ENCODE peak calls at places on chromosomes 3 and 15, in seven cellular contexts. U is HL-60, Z is PC-3, F is astrocyte of the spinal cord, T is epithelial cell of esophagus, J is AG09319, H is astrocyte of the cerebellum. C is an unnamed sample.

GRCh38 chr3:141570068-141570467 is 83.2 kb downstream of the RASA2 start:
- DNase-seq in Z (no peak), H (no peak), U (no peak), F (no peak), J (no peak), T (peak; percentile 50), C (no peak)

GRCh38 chr3:177333535-177334495 is 136.5 kb upstream of the TBL1XR1 start:
- DNase-seq in H (no peak), Z (no peak), F (no peak), U (peak; percentile 49), J (no peak), T (no peak), C (no peak)

GRCh38 chr3:58723197-58723596 is 56.6 kb upstream of the FAM3D start:
- DNase-seq in Z (peak; percentile 48), U (no peak), F (no peak), H (no peak), T (peak; percentile 15), J (no peak), C (no peak)

GRCh38 chr3:128524374-128525299 is 31.6 kb upstream of the GATA2 start:
- DNase-seq in U (peak; percentile 43), H (no peak), Z (no peak), F (no peak), J (no peak), T (no peak), C (no peak)

GRCh38 chr3:195769551-195769950 is 42.2 kb downstream of the MUC4 start:
- DNase-seq in T (no peak), Z (no peak), U (no peak), J (no peak), F (no peak), H (no peak), C (no peak)

GRCh38 chr15:69748131-69748530 is 295.5 kb downstream of the RPLP1 start:
- DNase-seq in U (no peak), F (no peak), J (no peak), T (no peak), H (no peak), Z (no peak), C (no peak)

GRCh38 chr3:113205481-113205880 is 5.9 kb upstream of the BOC start:
- DNase-seq in U (no peak), H (no peak), Z (peak; percentile 17), T (peak; percentile 44), F (no peak), J (no peak), C (no peak)

GRCh38 chr3:1190576-1190975 is 97.8 kb downstream of the CNTN6 start:
- DNase-seq in T (no peak), U (no peak), J (no peak), F (peak; percentile 49), Z (no peak), H (no peak), C (no peak)

GRCh38 chr15:74233864-74234597 is 2.1 kb upstream of the CCDC33 start:
- DNase-seq in F (no peak), T (no peak), Z (no peak), H (no peak), J (no peak), U (no peak), C (no peak)

GRCh38 chr3:50609743-50610085 is 1.9 kb downstream of the CISH start:
- DNase-seq in F (no peak), Z (no peak), J (no peak), T (no peak), H (no peak), U (no peak), C (no peak)

GRCh38 chr3:49098429-49098828 is 4.6 kb upstream of the QRICH1 start:
- DNase-seq in H (no peak), J (no peak), T (peak; percentile 47), U (no peak), F (no peak), Z (no peak), C (no peak)

GRCh38 chr15:82647045-82647834 is at the start of gene CPEB1:
- DNase-seq in J (no peak), U (no peak), F (peak; percentile 5), Z (no peak), T (peak; percentile 9), H (no peak), C (peak; percentile 1)

GRCh38 chr3:53027254-53027844 is 18.5 kb downstream of the SFMBT1 start:
- DNase-seq in U (no peak), T (no peak), J (no peak), H (no peak), Z (no peak), F (no peak), C (no peak)

GRCh38 chr3:122247825-122248185 is 64.3 kb downstream of the CASR start:
- DNase-seq in F (peak; percentile 4), H (no peak), T (no peak), Z (no peak), U (no peak), J (no peak), C (peak; percentile 65)

GRCh38 chr3:9279959-9280358 is 30.5 kb upstream of the SRGAP3 start:
- DNase-seq in J (no peak), U (no peak), T (peak; percentile 27), F (peak; percentile 52), H (peak; percentile 29), Z (peak; percentile 25), C (no peak)

GRCh38 chr3:32869513-32870047 is 51.8 kb downstream of the TRIM71 start:
- DNase-seq in U (no peak), H (no peak), J (no peak), T (no peak), Z (no peak), F (no peak), C (no peak)

GRCh38 chr3:50138266-50139230 is 16.6 kb upstream of the SEMA3F start:
- DNase-seq in Z (peak; percentile 36), U (no peak), H (no peak), J (no peak), F (no peak), T (no peak), C (peak; percentile 37)

GRCh38 chr15:83090465-83090864 is 17.0 kb upstream of the TM6SF1 start:
- DNase-seq in U (no peak), F (no peak), J (no peak), T (no peak), Z (no peak), H (no peak), C (no peak)

GRCh38 chr15:31328999-31329639 is 2.5 kb downstream of the KLF13 start:
- DNase-seq in J (no peak), Z (peak; percentile 16), T (peak; percentile 32), U (peak; percentile 42), H (no peak), F (no peak), C (peak; percentile 40)

GRCh38 chr15:67307156-67307555 is 52.6 kb downstream of the IQCH start:
- DNase-seq in Z (peak; percentile 2), F (peak; percentile 7), H (no peak), T (no peak), J (no peak), U (no peak), C (no peak)

GRCh38 chr15:27492021-27492621 is 521.1 kb downstream of the GABRG3 start:
- DNase-seq in H (peak; percentile 70), U (no peak), Z (no peak), J (no peak), T (no peak), F (peak; percentile 89), C (no peak)

GRCh38 chr15:83559310-83559966 is 94.5 kb upstream of the ADAMTSL3 start:
- DNase-seq in T (peak; percentile 83), F (peak; percentile 56), J (peak; percentile 29), H (peak; percentile 49), U (peak; percentile 44), Z (peak; percentile 87), C (peak; percentile 20)

GRCh38 chr15:80530737-80531365 is 126.7 kb downstream of the ARNT2 start:
- DNase-seq in F (no peak), Z (no peak), T (no peak), J (peak; percentile 58), U (no peak), H (no peak), C (no peak)

GRCh38 chr15:52140646-52141045 is 28.1 kb upstream of the BCL2L10 start:
- DNase-seq in Z (no peak), T (no peak), U (no peak), H (no peak), F (no peak), J (no peak), C (no peak)

GRCh38 chr15:64334530-64334929 is 21.4 kb downstream of the CSNK1G1 start:
- DNase-seq in H (no peak), F (no peak), T (peak; percentile 25), U (no peak), Z (no peak), J (no peak), C (no peak)

GRCh38 chr15:68415061-68415460 is 16.9 kb downstream of the ITGA11 start:
- DNase-seq in F (no peak), T (no peak), U (no peak), H (no peak), Z (no peak), J (no peak), C (no peak)

GRCh38 chr3:110198717-110199587 is 861.6 kb upstream of the DPPA4 start:
- DNase-seq in H (peak; percentile 34), F (peak; percentile 8), U (no peak), Z (no peak), T (no peak), J (no peak), C (no peak)

GRCh38 chr3:40939113-40940070 is 259.9 kb upstream of the CTNNB1 start:
- DNase-seq in H (no peak), Z (peak; percentile 55), J (no peak), T (peak; percentile 32), F (peak; percentile 42), U (no peak), C (no peak)

GRCh38 chr15:25244731-25245585 is 193.9 kb downstream of the UBE3A start:
- DNase-seq in T (no peak), Z (no peak), H (no peak), F (no peak), J (no peak), U (no peak), C (no peak)

GRCh38 chr15:23055316-23055715 is 15.9 kb upstream of the TUBGCP5 start:
- DNase-seq in J (no peak), Z (no peak), F (no peak), H (no peak), T (no peak), U (no peak), C (no peak)

GRCh38 chr3:134201201-134202130 is 49.2 kb downstream of the RYK start:
- DNase-seq in F (peak; percentile 90), U (no peak), H (peak; percentile 79), J (peak; percentile 42), T (peak; percentile 91), Z (peak; percentile 86), C (no peak)

GRCh38 chr3:143484851-143485512 is 363.3 kb downstream of the SLC9A9 start:
- DNase-seq in T (no peak), U (no peak), F (peak; percentile 21), Z (no peak), H (no peak), J (no peak), C (no peak)

GRCh38 chr3:59535791-59536221 is 486.0 kb upstream of the CFAP20DC start:
- DNase-seq in J (no peak), F (peak; percentile 36), U (no peak), T (peak; percentile 23), H (no peak), Z (peak; percentile 56), C (no peak)

GRCh38 chr3:66406841-66407240 is 94.0 kb downstream of the LRIG1 start:
- DNase-seq in J (no peak), T (no peak), H (no peak), F (no peak), Z (no peak), U (no peak), C (no peak)